ENCODE peak calls at places on chromosomes 2 and 18, in four cellular contexts. One of them, this sample, is unnamed.

GRCh38 chr2:85899284-85899683 is 10.5 kb upstream of the ST3GAL5 start:
- DNase-seq in lung: no peak
- DNase-seq in body of pancreas: no peak
- DNase-seq in fibroblast of mammary gland: no peak
- DNase-seq in this sample: no peak

GRCh38 chr2:43276517-43276931 is 50.1 kb upstream of the ZFP36L2 start:
- DNase-seq in body of pancreas: peak
- DNase-seq in fibroblast of mammary gland: no peak
- DNase-seq in lung: no peak
- DNase-seq in this sample: peak

GRCh38 chr18:61574665-61575064 is 241.4 kb downstream of the CDH20 start:
- DNase-seq in body of pancreas: no peak
- DNase-seq in lung: no peak
- DNase-seq in fibroblast of mammary gland: no peak
- DNase-seq in this sample: no peak

GRCh38 chr18:8788503-8789429 is 83.4 kb downstream of the MTCL1 start:
- DNase-seq in lung: peak
- DNase-seq in fibroblast of mammary gland: no peak
- DNase-seq in body of pancreas: no peak
- DNase-seq in this sample: no peak

GRCh38 chr18:2905802-2906521 is 59.2 kb downstream of the EMILIN2 start:
- DNase-seq in body of pancreas: peak
- DNase-seq in fibroblast of mammary gland: peak
- DNase-seq in lung: peak
- DNase-seq in this sample: peak

GRCh38 chr18:10259934-10260333 is 194.5 kb upstream of the APCDD1 start:
- DNase-seq in lung: no peak
- DNase-seq in fibroblast of mammary gland: peak
- DNase-seq in body of pancreas: no peak
- DNase-seq in this sample: no peak

GRCh38 chr2:121386102-121386501 is 101.1 kb upstream of the TFCP2L1 start:
- DNase-seq in fibroblast of mammary gland: no peak
- DNase-seq in body of pancreas: no peak
- DNase-seq in lung: no peak
- DNase-seq in this sample: no peak

GRCh38 chr2:202109737-202110184 is 36.7 kb downstream of the KIAA2012 start:
- DNase-seq in body of pancreas: peak
- DNase-seq in fibroblast of mammary gland: peak
- DNase-seq in lung: peak
- DNase-seq in this sample: peak

GRCh38 chr2:230682546-230682945 is 30.1 kb upstream of the CAB39 start:
- DNase-seq in lung: no peak
- DNase-seq in body of pancreas: no peak
- DNase-seq in fibroblast of mammary gland: no peak
- DNase-seq in this sample: no peak

GRCh38 chr2:10228611-10229365 is 73.9 kb upstream of the HPCAL1 start:
- DNase-seq in lung: no peak
- DNase-seq in fibroblast of mammary gland: no peak
- DNase-seq in body of pancreas: peak
- DNase-seq in this sample: peak

GRCh38 chr2:189527812-189528591 is 52.6 kb downstream of the SLC40A1 start:
- DNase-seq in fibroblast of mammary gland: no peak
- DNase-seq in lung: no peak
- DNase-seq in body of pancreas: no peak
- DNase-seq in this sample: no peak

GRCh38 chr2:120429586-120430500 is 83.9 kb downstream of the INHBB start:
- DNase-seq in fibroblast of mammary gland: no peak
- DNase-seq in lung: no peak
- DNase-seq in body of pancreas: no peak
- DNase-seq in this sample: no peak

GRCh38 chr18:57918601-57919000 is 115.5 kb upstream of the ATP8B1 start:
- DNase-seq in fibroblast of mammary gland: no peak
- DNase-seq in body of pancreas: no peak
- DNase-seq in lung: no peak
- DNase-seq in this sample: no peak

GRCh38 chr18:49241852-49242251 is 218.6 kb downstream of the DYM start:
- DNase-seq in fibroblast of mammary gland: peak
- DNase-seq in lung: no peak
- DNase-seq in body of pancreas: no peak
- DNase-seq in this sample: no peak

GRCh38 chr2:11491348-11491930 is 25.5 kb upstream of the E2F6 start:
- DNase-seq in fibroblast of mammary gland: no peak
- DNase-seq in lung: no peak
- DNase-seq in body of pancreas: no peak
- DNase-seq in this sample: no peak

GRCh38 chr2:134558208-134558890 is 160.5 kb downstream of the TMEM163 start:
- DNase-seq in fibroblast of mammary gland: no peak
- DNase-seq in body of pancreas: no peak
- DNase-seq in lung: no peak
- DNase-seq in this sample: no peak

GRCh38 chr18:13199169-13199568 is 19.4 kb upstream of the LDLRAD4 start:
- DNase-seq in body of pancreas: no peak
- DNase-seq in fibroblast of mammary gland: no peak
- DNase-seq in lung: no peak
- DNase-seq in this sample: no peak

GRCh38 chr18:22563098-22563707 is 145.5 kb upstream of the CTAGE1 start:
- DNase-seq in fibroblast of mammary gland: peak
- DNase-seq in body of pancreas: peak
- DNase-seq in lung: no peak
- DNase-seq in this sample: peak

GRCh38 chr2:95272781-95273180 is 1.5 kb upstream of the PROM2 start:
- DNase-seq in body of pancreas: peak
- DNase-seq in fibroblast of mammary gland: no peak
- DNase-seq in lung: no peak
- DNase-seq in this sample: peak

GRCh38 chr2:224865016-224865415 is 148.9 kb upstream of the CCDC195 start:
- DNase-seq in lung: no peak
- DNase-seq in body of pancreas: no peak
- DNase-seq in fibroblast of mammary gland: peak
- DNase-seq in this sample: no peak

GRCh38 chr2:30566675-30567074 is 119.6 kb downstream of the LCLAT1 start:
- DNase-seq in fibroblast of mammary gland: peak
- DNase-seq in body of pancreas: no peak
- DNase-seq in lung: no peak
- DNase-seq in this sample: no peak

GRCh38 chr2:15354596-15355359 is 206.4 kb downstream of the NBAS start:
- DNase-seq in body of pancreas: no peak
- DNase-seq in fibroblast of mammary gland: peak
- DNase-seq in lung: no peak
- DNase-seq in this sample: no peak

GRCh38 chr18:55421612-55422381 is 166.2 kb downstream of the TCF4 start:
- DNase-seq in fibroblast of mammary gland: peak
- DNase-seq in body of pancreas: no peak
- DNase-seq in lung: no peak
- DNase-seq in this sample: no peak

GRCh38 chr2:8259106-8259840 is 422.6 kb upstream of the ID2 start:
- DNase-seq in fibroblast of mammary gland: no peak
- DNase-seq in body of pancreas: no peak
- DNase-seq in lung: no peak
- DNase-seq in this sample: no peak

GRCh38 chr18:69400976-69401474 is 337 bp downstream of the DOK6 start:
- DNase-seq in fibroblast of mammary gland: peak
- DNase-seq in body of pancreas: no peak
- DNase-seq in lung: no peak
- DNase-seq in this sample: peak

GRCh38 chr2:103986001-103986400 is 867.9 kb upstream of the POU3F3 start:
- DNase-seq in lung: no peak
- DNase-seq in body of pancreas: no peak
- DNase-seq in fibroblast of mammary gland: no peak
- DNase-seq in this sample: no peak

GRCh38 chr2:54366487-54367280 is 89.4 kb upstream of the SPTBN1 start:
- DNase-seq in body of pancreas: no peak
- DNase-seq in fibroblast of mammary gland: peak
- DNase-seq in lung: no peak
- DNase-seq in this sample: no peak

GRCh38 chr2:45067859-45068642 is 58.8 kb upstream of the SIX2 start:
- DNase-seq in lung: no peak
- DNase-seq in fibroblast of mammary gland: peak
- DNase-seq in body of pancreas: no peak
- DNase-seq in this sample: no peak

GRCh38 chr2:167925775-167926174 is 321.6 kb downstream of the STK39 start:
- DNase-seq in lung: no peak
- DNase-seq in fibroblast of mammary gland: no peak
- DNase-seq in body of pancreas: no peak
- DNase-seq in this sample: no peak

GRCh38 chr2:164257794-164258193 is 363.5 kb downstream of the GRB14 start:
- DNase-seq in body of pancreas: no peak
- DNase-seq in fibroblast of mammary gland: peak
- DNase-seq in lung: no peak
- DNase-seq in this sample: no peak

GRCh38 chr18:79465392-79465991 is 69.8 kb downstream of the NFATC1 start:
- DNase-seq in body of pancreas: no peak
- DNase-seq in fibroblast of mammary gland: peak
- DNase-seq in lung: no peak
- DNase-seq in this sample: no peak

GRCh38 chr18:35620765-35621164 is 39.2 kb downstream of the GALNT1 start:
- DNase-seq in lung: no peak
- DNase-seq in fibroblast of mammary gland: peak
- DNase-seq in body of pancreas: no peak
- DNase-seq in this sample: no peak

GRCh38 chr2:159209341-159210306 is 76.9 kb downstream of the WDSUB1 start:
- DNase-seq in lung: no peak
- DNase-seq in fibroblast of mammary gland: no peak
- DNase-seq in body of pancreas: no peak
- DNase-seq in this sample: peak

GRCh38 chr2:23760746-23761145 is 166.2 kb downstream of the ATAD2B start:
- DNase-seq in lung: no peak
- DNase-seq in fibroblast of mammary gland: peak
- DNase-seq in body of pancreas: no peak
- DNase-seq in this sample: no peak
- TF ChIP-seq CTCF in lung: no peak
- TF ChIP-seq CTCF in fibroblast of mammary gland: peak
- TF ChIP-seq CTCF in body of pancreas: no peak
- TF ChIP-seq CTCF in this sample: no peak

GRCh38 chr2:20106746-20107145 is 55.3 kb upstream of the LAPTM4A start:
- DNase-seq in fibroblast of mammary gland: no peak
- DNase-seq in lung: peak
- DNase-seq in body of pancreas: peak
- DNase-seq in this sample: no peak
- TF ChIP-seq CTCF in fibroblast of mammary gland: no peak
- TF ChIP-seq CTCF in lung: no peak
- TF ChIP-seq CTCF in body of pancreas: peak
- TF ChIP-seq CTCF in this sample: no peak

DNA sequence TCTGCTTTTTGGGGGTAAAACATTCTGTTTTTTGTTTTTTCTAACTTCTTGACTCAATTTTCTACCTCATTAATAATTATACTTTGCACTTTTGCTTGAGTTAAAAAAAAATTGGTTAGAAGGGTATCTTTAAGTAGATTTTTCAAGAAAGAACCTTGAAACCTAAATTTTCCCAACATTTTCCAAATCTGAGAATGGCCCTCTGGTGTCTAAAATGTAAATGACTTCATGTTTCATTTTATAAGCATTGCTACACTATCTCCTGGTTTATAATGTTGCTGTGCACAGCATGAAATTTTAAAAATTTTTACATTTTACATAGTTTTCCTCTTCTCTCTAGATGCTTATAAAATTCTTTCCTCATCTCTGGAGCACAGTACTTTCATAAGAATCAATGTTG is 14.2 kb downstream of the EIF2AK2 start:
- DNase-seq in fibroblast of mammary gland: no peak
- DNase-seq in lung: no peak
- DNase-seq in body of pancreas: no peak
- DNase-seq in this sample: no peak
- TF ChIP-seq CTCF in fibroblast of mammary gland: no peak
- TF ChIP-seq CTCF in lung: no peak
- TF ChIP-seq CTCF in body of pancreas: no peak
- TF ChIP-seq CTCF in this sample: no peak

DNA sequence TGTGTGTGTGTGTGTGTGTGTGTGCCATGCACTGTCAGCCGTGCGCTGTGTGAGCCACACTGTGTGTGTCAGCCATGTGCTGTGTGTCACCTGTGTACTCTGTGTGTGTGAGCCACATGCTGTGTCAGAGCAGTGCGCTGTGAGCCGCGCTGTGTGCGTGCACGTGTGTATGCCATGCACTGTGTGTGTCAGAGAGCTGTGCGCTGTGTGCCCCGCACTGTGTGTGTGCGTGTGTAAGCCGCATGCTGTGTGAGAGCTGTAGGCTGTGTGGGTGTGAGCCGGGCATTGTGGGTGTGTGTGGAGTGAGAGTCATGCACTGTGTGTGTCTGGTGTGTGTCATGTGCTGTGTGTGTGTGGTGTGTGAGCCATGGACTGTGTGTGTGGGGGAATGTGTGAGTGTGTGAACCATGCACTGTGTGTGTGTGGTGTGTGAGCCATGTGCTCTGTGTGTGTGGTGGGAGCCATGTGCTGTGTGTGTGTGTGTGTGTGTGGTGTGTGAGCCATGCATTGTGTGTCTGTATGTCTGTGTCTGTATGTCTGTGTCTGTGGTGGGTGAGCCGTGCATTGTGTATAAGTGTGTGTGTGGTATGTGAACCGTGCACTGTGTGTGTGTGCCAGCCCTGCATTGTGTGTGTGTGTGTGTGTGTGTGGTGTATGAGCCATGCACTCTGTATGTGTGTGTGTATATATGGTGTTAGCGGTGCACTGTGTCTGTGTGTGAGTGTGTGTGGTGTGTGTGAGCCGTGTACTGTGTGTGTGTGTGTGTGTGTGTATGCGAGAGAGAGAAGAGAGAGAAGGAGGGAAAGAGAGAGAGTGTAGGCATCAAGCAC is 106.4 kb upstream of the TPO start:
- DNase-seq in lung: no peak
- DNase-seq in fibroblast of mammary gland: no peak
- DNase-seq in body of pancreas: no peak
- DNase-seq in this sample: no peak
- TF ChIP-seq CTCF in lung: no peak
- TF ChIP-seq CTCF in fibroblast of mammary gland: no peak
- TF ChIP-seq CTCF in body of pancreas: no peak
- TF ChIP-seq CTCF in this sample: no peak

GRCh38 chr18:47758000-47758399 is 172.5 kb downstream of the SMAD2 start:
- DNase-seq in body of pancreas: no peak
- DNase-seq in fibroblast of mammary gland: peak
- DNase-seq in lung: no peak
- DNase-seq in this sample: no peak
- TF ChIP-seq CTCF in body of pancreas: no peak
- TF ChIP-seq CTCF in fibroblast of mammary gland: peak
- TF ChIP-seq CTCF in lung: no peak
- TF ChIP-seq CTCF in this sample: no peak

This sample was measured in mucosa of descending colon.